ENCODE peak calls at places on chromosome 18, in nine cellular contexts. G, O, B, X, C, R, K, Z and M are unnamed samples.
A peak's percentile ranks its signal among the peaks of the same experiment; 100 is the strongest.

GRCh38 chr18:53056064-53056463 is 716.1 kb downstream of the DCC start:
- DNase-seq in C (no peak), B (no peak), R (no peak), K (no peak), G (no peak), Z (no peak), O (no peak), X (no peak), M (no peak)

GRCh38 chr18:45324489-45325111 is 290.7 kb upstream of the SLC14A2 start:
- DNase-seq in C (peak; percentile 46), O (peak; percentile 84), B (peak; percentile 51), G (peak; percentile 93), Z (peak; percentile 92), K (peak; percentile 55), X (no peak), R (peak; percentile 88), M (no peak)

GRCh38 chr18:48719388-48719787 is 180.6 kb downstream of the CTIF start:
- DNase-seq in Z (no peak), O (no peak), B (no peak), K (no peak), G (no peak), C (no peak), R (no peak), X (no peak), M (no peak)

GRCh38 chr18:37124511-37124910 is 295.6 kb downstream of the KIAA1328 start:
- DNase-seq in G (no peak), X (no peak), K (no peak), B (no peak), Z (peak; percentile 17), C (no peak), R (no peak), O (no peak), M (no peak)

GRCh38 chr18:71008257-71008656 is 719.4 kb downstream of the SOCS6 start:
- DNase-seq in Z (no peak), X (no peak), R (no peak), C (no peak), B (no peak), O (no peak), G (no peak), K (no peak), M (no peak)

GRCh38 chr18:53944721-53945120 is 279.7 kb downstream of the MBD2 start:
- DNase-seq in Z (no peak), C (no peak), X (no peak), B (no peak), K (no peak), R (no peak), O (no peak), G (no peak), M (no peak)

GRCh38 chr18:54675076-54675475 is 84.0 kb downstream of the DYNAP start:
- DNase-seq in B (no peak), Z (no peak), C (no peak), G (no peak), R (no peak), O (no peak), K (no peak), X (no peak), M (no peak)

GRCh38 chr18:71293322-71293721 is 1004.5 kb downstream of the SOCS6 start:
- DNase-seq in B (no peak), G (no peak), C (no peak), R (no peak), X (no peak), K (no peak), Z (peak; percentile 0), O (no peak), M (no peak)

GRCh38 chr18:69898241-69898861 is 49.3 kb downstream of the CD226 start:
- DNase-seq in G (no peak), K (no peak), C (no peak), O (no peak), Z (no peak), X (no peak), B (no peak), R (no peak), M (no peak)

GRCh38 chr18:25251127-25251526 is 100.8 kb downstream of the ZNF521 start:
- DNase-seq in Z (no peak), O (no peak), X (no peak), B (no peak), R (no peak), K (no peak), C (no peak), G (no peak), M (no peak)

GRCh38 chr18:72107647-72108046 is 436.5 kb downstream of the CBLN2 start:
- DNase-seq in O (no peak), B (no peak), R (no peak), C (peak; percentile 13), K (no peak), Z (peak; percentile 4), G (no peak), X (peak; percentile 4), M (no peak)

GRCh38 chr18:44778788-44779187 is 98.1 kb downstream of the SETBP1 start:
- DNase-seq in G (no peak), O (no peak), X (no peak), R (no peak), B (no peak), C (no peak), Z (no peak), K (no peak), M (no peak)

GRCh38 chr18:27249933-27250332 is 64.8 kb upstream of the CHST9 start:
- DNase-seq in R (no peak), B (no peak), G (no peak), O (no peak), Z (no peak), X (no peak), K (no peak), C (no peak), M (no peak)

GRCh38 chr18:44758821-44759624 is 78.3 kb downstream of the SETBP1 start:
- DNase-seq in C (no peak), X (no peak), G (no peak), K (no peak), B (peak; percentile 73), O (no peak), R (no peak), Z (no peak), M (peak; percentile 12)

GRCh38 chr18:50298443-50299284 is 11.2 kb upstream of the CXXC1 start:
- DNase-seq in G (peak; percentile 74), B (no peak), O (no peak), C (no peak), R (peak; percentile 14), X (no peak), Z (no peak), K (no peak), M (no peak)

GRCh38 chr18:36628435-36629094 is 200.2 kb downstream of the TPGS2 start:
- DNase-seq in O (no peak), G (no peak), R (no peak), B (no peak), X (no peak), Z (peak; percentile 15), C (peak; percentile 36), K (no peak), M (no peak)

GRCh38 chr18:4658804-4659203 is 203.7 kb upstream of the DLGAP1 start:
- DNase-seq in G (no peak), X (no peak), B (no peak), O (no peak), Z (no peak), K (no peak), R (no peak), C (no peak), M (no peak)

GRCh38 chr18:49048361-49048760 is 97.6 kb upstream of the SMAD7 start:
- DNase-seq in R (no peak), O (no peak), B (no peak), X (no peak), Z (no peak), G (no peak), K (no peak), C (no peak), M (no peak)

GRCh38 chr18:46939337-46939963 is 22.0 kb downstream of the KATNAL2 start:
- DNase-seq in X (no peak), R (no peak), B (no peak), O (no peak), K (no peak), C (peak; percentile 53), G (no peak), Z (peak; percentile 88), M (no peak)

GRCh38 chr18:50853863-50854271 is 25.1 kb upstream of the ME2 start:
- DNase-seq in X (no peak), G (no peak), B (peak; percentile 78), K (no peak), R (peak; percentile 26), C (peak; percentile 63), Z (peak; percentile 54), O (peak; percentile 69), M (peak; percentile 98)

GRCh38 chr18:31583185-31583854 is 8.4 kb upstream of the TTR start:
- DNase-seq in B (no peak), K (no peak), C (no peak), X (no peak), Z (no peak), G (no peak), O (no peak), R (no peak), M (no peak)

GRCh38 chr18:49815927-49816326 is 2.6 kb upstream of the ACAA2 start:
- DNase-seq in Z (no peak), K (no peak), C (no peak), X (no peak), O (no peak), R (no peak), G (no peak), B (no peak), M (no peak)

DNA sequence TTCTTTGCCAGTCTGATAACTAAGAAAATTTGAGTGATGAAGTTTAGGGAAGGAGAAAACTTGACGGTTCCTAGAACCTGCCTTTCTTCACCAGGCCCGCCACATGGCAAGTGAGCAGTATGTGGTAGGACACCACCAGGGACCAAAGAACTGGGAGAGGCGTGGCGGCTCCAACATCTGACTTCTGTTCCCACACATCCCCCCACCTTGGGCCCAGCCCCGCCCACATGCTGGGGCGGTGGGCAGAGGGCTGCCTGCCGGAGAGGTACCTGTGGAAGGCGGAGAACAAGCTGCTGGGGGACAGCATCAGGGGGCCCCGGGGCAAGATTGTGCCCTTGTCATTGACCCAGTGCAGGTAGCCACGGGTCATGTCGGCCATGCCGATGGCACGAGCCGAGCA is 75.0 kb downstream of the EMILIN2 start:
- DNase-seq in G (peak; percentile 74), Z (no peak), X (no peak), O (no peak), B (peak; percentile 45), R (no peak), K (no peak), C (no peak), M (no peak)
- H3K4me1 ChIP-seq in G (peaks cover 5% of the 10 kb centered on the region), Z (no peaks in the 10 kb centered on the region), X (no peaks in the 10 kb centered on the region), O (no peaks in the 10 kb centered on the region), B (no peaks in the 10 kb centered on the region), R (no peaks in the 10 kb centered on the region), K (peaks cover under 1% of the 10 kb centered on the region), C (peaks cover 6% of the 10 kb centered on the region), M (no peaks in the 10 kb centered on the region)

GRCh38 chr18:692841-693240 is 19.6 kb downstream of the ENOSF1 start:
- DNase-seq in O (no peak), R (no peak), Z (no peak), X (no peak), C (no peak), K (no peak), B (no peak), G (no peak), M (no peak)
- H3K36me3 ChIP-seq in O (no peaks in the 10 kb centered on the region), R (peaks cover 39% of the 10 kb centered on the region), Z (peaks cover 11% of the 10 kb centered on the region), X (no peaks in the 10 kb centered on the region), C (no peaks in the 10 kb centered on the region), K (peaks cover 38% of the 10 kb centered on the region), B (no peaks in the 10 kb centered on the region), G (peaks cover 4% of the 10 kb centered on the region), M (peaks cover 4% of the 10 kb centered on the region)

GRCh38 chr18:2979027-2979570 is 33.8 kb downstream of the LPIN2 start:
- DNase-seq in X (no peak), Z (peak; percentile 74), G (no peak), B (no peak), C (no peak), O (no peak), R (no peak), K (no peak), M (no peak)
- H3K4me1 ChIP-seq in X (peaks cover 28% of the 10 kb centered on the region), Z (peaks cover 32% of the 10 kb centered on the region), G (peaks cover 45% of the 10 kb centered on the region), B (peaks cover 65% of the 10 kb centered on the region), C (peaks cover 69% of the 10 kb centered on the region), O (no peaks in the 10 kb centered on the region), R (peaks cover 18% of the 10 kb centered on the region), K (peaks cover 75% of the 10 kb centered on the region), M (peaks cover 22% of the 10 kb centered on the region)

GRCh38 chr18:55743701-55744100 is 155.7 kb upstream of the TCF4 start:
- DNase-seq in K (no peak), Z (no peak), G (no peak), R (no peak), B (no peak), O (no peak), C (no peak), X (no peak), M (no peak)
- H3K36me3 ChIP-seq in K (no peaks in the 10 kb centered on the region), Z (no peaks in the 10 kb centered on the region), G (no peaks in the 10 kb centered on the region), R (no peaks in the 10 kb centered on the region), B (no peaks in the 10 kb centered on the region), O (no peaks in the 10 kb centered on the region), C (no peaks in the 10 kb centered on the region), X (no peaks in the 10 kb centered on the region), M (no peaks in the 10 kb centered on the region)